ENCODE peak calls at places on chromosomes 7 and 10, in eight cellular contexts. One of them, this sample, is unnamed.

GRCh38 chr10:72679838-72680241 is 12.1 kb upstream of the MCU start:
- ATAC-seq in activated CD8-positive, alpha-beta memory T cell treated with anti-CD3 and anti-CD28 coated beads, Interleukin-2, amount 10 ng/mL, durations not matched to agents 7 days and 5 days: no peak
- ATAC-seq in heart left ventricle: no peak
- ATAC-seq in HCT116: no peak
- ATAC-seq in aorta: no peak
- ATAC-seq in left ventricle myocardium superior: no peak
- ATAC-seq in right cardiac atrium: no peak
- ATAC-seq in lower lobe of right lung: no peak
- ATAC-seq in this sample: no peak

GRCh38 chr7:78588393-78588792 is 789.8 kb downstream of the PHTF2 start:
- ATAC-seq in activated CD8-positive, alpha-beta memory T cell treated with anti-CD3 and anti-CD28 coated beads, Interleukin-2, amount 10 ng/mL, durations not matched to agents 7 days and 5 days: no peak
- ATAC-seq in heart left ventricle: no peak
- ATAC-seq in HCT116: no peak
- ATAC-seq in aorta: no peak
- ATAC-seq in left ventricle myocardium superior: no peak
- ATAC-seq in right cardiac atrium: no peak
- ATAC-seq in lower lobe of right lung: no peak
- ATAC-seq in this sample: no peak

GRCh38 chr10:48691812-48692528 is 7.3 kb downstream of the WDFY4 start:
- ATAC-seq in activated CD8-positive, alpha-beta memory T cell treated with anti-CD3 and anti-CD28 coated beads, Interleukin-2, amount 10 ng/mL, durations not matched to agents 7 days and 5 days: no peak
- ATAC-seq in heart left ventricle: no peak
- ATAC-seq in HCT116: no peak
- ATAC-seq in aorta: no peak
- ATAC-seq in left ventricle myocardium superior: no peak
- ATAC-seq in right cardiac atrium: no peak
- ATAC-seq in lower lobe of right lung: no peak
- ATAC-seq in this sample: no peak

GRCh38 chr10:117541909-117542705 is 439 bp upstream of the EMX2 start:
- ATAC-seq in activated CD8-positive, alpha-beta memory T cell treated with anti-CD3 and anti-CD28 coated beads, Interleukin-2, amount 10 ng/mL, durations not matched to agents 7 days and 5 days: no peak
- ATAC-seq in heart left ventricle: peak
- ATAC-seq in HCT116: peak
- ATAC-seq in aorta: peak
- ATAC-seq in left ventricle myocardium superior: peak
- ATAC-seq in right cardiac atrium: peak
- ATAC-seq in lower lobe of right lung: no peak
- ATAC-seq in this sample: no peak

GRCh38 chr7:117098457-117098856 is 145.2 kb downstream of the ST7 start:
- ATAC-seq in activated CD8-positive, alpha-beta memory T cell treated with anti-CD3 and anti-CD28 coated beads, Interleukin-2, amount 10 ng/mL, durations not matched to agents 7 days and 5 days: no peak
- ATAC-seq in heart left ventricle: peak
- ATAC-seq in HCT116: no peak
- ATAC-seq in aorta: no peak
- ATAC-seq in left ventricle myocardium superior: no peak
- ATAC-seq in right cardiac atrium: no peak
- ATAC-seq in lower lobe of right lung: peak
- ATAC-seq in this sample: no peak

GRCh38 chr10:103757531-103758293 is 97.7 kb downstream of the SH3PXD2A start:
- ATAC-seq in activated CD8-positive, alpha-beta memory T cell treated with anti-CD3 and anti-CD28 coated beads, Interleukin-2, amount 10 ng/mL, durations not matched to agents 7 days and 5 days: peak
- ATAC-seq in heart left ventricle: peak
- ATAC-seq in HCT116: no peak
- ATAC-seq in aorta: peak
- ATAC-seq in left ventricle myocardium superior: peak
- ATAC-seq in right cardiac atrium: peak
- ATAC-seq in lower lobe of right lung: peak
- ATAC-seq in this sample: peak

GRCh38 chr7:135706858-135707569 is 21.0 kb downstream of the SLC13A4 start:
- ATAC-seq in activated CD8-positive, alpha-beta memory T cell treated with anti-CD3 and anti-CD28 coated beads, Interleukin-2, amount 10 ng/mL, durations not matched to agents 7 days and 5 days: no peak
- ATAC-seq in heart left ventricle: no peak
- ATAC-seq in HCT116: no peak
- ATAC-seq in aorta: no peak
- ATAC-seq in left ventricle myocardium superior: no peak
- ATAC-seq in right cardiac atrium: no peak
- ATAC-seq in lower lobe of right lung: no peak
- ATAC-seq in this sample: no peak

GRCh38 chr10:103535595-103535994 is 42.1 kb downstream of the NEURL1 start:
- ATAC-seq in activated CD8-positive, alpha-beta memory T cell treated with anti-CD3 and anti-CD28 coated beads, Interleukin-2, amount 10 ng/mL, durations not matched to agents 7 days and 5 days: no peak
- ATAC-seq in heart left ventricle: no peak
- ATAC-seq in HCT116: peak
- ATAC-seq in aorta: no peak
- ATAC-seq in left ventricle myocardium superior: no peak
- ATAC-seq in right cardiac atrium: no peak
- ATAC-seq in lower lobe of right lung: no peak
- ATAC-seq in this sample: no peak

GRCh38 chr7:139645572-139646523 is 122.4 kb downstream of the CLEC2L start:
- ATAC-seq in activated CD8-positive, alpha-beta memory T cell treated with anti-CD3 and anti-CD28 coated beads, Interleukin-2, amount 10 ng/mL, durations not matched to agents 7 days and 5 days: peak
- ATAC-seq in heart left ventricle: peak
- ATAC-seq in HCT116: peak
- ATAC-seq in aorta: peak
- ATAC-seq in left ventricle myocardium superior: peak
- ATAC-seq in right cardiac atrium: peak
- ATAC-seq in lower lobe of right lung: peak
- ATAC-seq in this sample: no peak

GRCh38 chr10:129853236-129853946 is 110.7 kb downstream of the EBF3 start:
- ATAC-seq in activated CD8-positive, alpha-beta memory T cell treated with anti-CD3 and anti-CD28 coated beads, Interleukin-2, amount 10 ng/mL, durations not matched to agents 7 days and 5 days: no peak
- ATAC-seq in heart left ventricle: no peak
- ATAC-seq in HCT116: peak
- ATAC-seq in aorta: no peak
- ATAC-seq in left ventricle myocardium superior: no peak
- ATAC-seq in right cardiac atrium: no peak
- ATAC-seq in lower lobe of right lung: peak
- ATAC-seq in this sample: no peak

GRCh38 chr10:5070648-5071410 is 23.4 kb upstream of the AKR1C3 start:
- ATAC-seq in activated CD8-positive, alpha-beta memory T cell treated with anti-CD3 and anti-CD28 coated beads, Interleukin-2, amount 10 ng/mL, durations not matched to agents 7 days and 5 days: no peak
- ATAC-seq in heart left ventricle: peak
- ATAC-seq in HCT116: no peak
- ATAC-seq in aorta: no peak
- ATAC-seq in left ventricle myocardium superior: peak
- ATAC-seq in right cardiac atrium: no peak
- ATAC-seq in lower lobe of right lung: peak
- ATAC-seq in this sample: no peak

GRCh38 chr10:73643362-73643761 is 2.1 kb upstream of the MYOZ1 start:
- ATAC-seq in activated CD8-positive, alpha-beta memory T cell treated with anti-CD3 and anti-CD28 coated beads, Interleukin-2, amount 10 ng/mL, durations not matched to agents 7 days and 5 days: no peak
- ATAC-seq in heart left ventricle: no peak
- ATAC-seq in HCT116: no peak
- ATAC-seq in aorta: no peak
- ATAC-seq in left ventricle myocardium superior: no peak
- ATAC-seq in right cardiac atrium: no peak
- ATAC-seq in lower lobe of right lung: no peak
- ATAC-seq in this sample: no peak

GRCh38 chr7:94133460-94133859 is 129.3 kb upstream of the BET1 start:
- ATAC-seq in activated CD8-positive, alpha-beta memory T cell treated with anti-CD3 and anti-CD28 coated beads, Interleukin-2, amount 10 ng/mL, durations not matched to agents 7 days and 5 days: no peak
- ATAC-seq in heart left ventricle: no peak
- ATAC-seq in HCT116: no peak
- ATAC-seq in aorta: no peak
- ATAC-seq in left ventricle myocardium superior: no peak
- ATAC-seq in right cardiac atrium: no peak
- ATAC-seq in lower lobe of right lung: no peak
- ATAC-seq in this sample: no peak

GRCh38 chr7:2629740-2630681 is 1.8 kb upstream of the TTYH3 start:
- ATAC-seq in activated CD8-positive, alpha-beta memory T cell treated with anti-CD3 and anti-CD28 coated beads, Interleukin-2, amount 10 ng/mL, durations not matched to agents 7 days and 5 days: no peak
- ATAC-seq in heart left ventricle: no peak
- ATAC-seq in HCT116: no peak
- ATAC-seq in aorta: no peak
- ATAC-seq in left ventricle myocardium superior: no peak
- ATAC-seq in right cardiac atrium: peak
- ATAC-seq in lower lobe of right lung: no peak
- ATAC-seq in this sample: no peak

GRCh38 chr7:77338883-77339629 is 77.1 kb downstream of the GSAP start:
- ATAC-seq in activated CD8-positive, alpha-beta memory T cell treated with anti-CD3 and anti-CD28 coated beads, Interleukin-2, amount 10 ng/mL, durations not matched to agents 7 days and 5 days: no peak
- ATAC-seq in heart left ventricle: no peak
- ATAC-seq in HCT116: no peak
- ATAC-seq in aorta: no peak
- ATAC-seq in left ventricle myocardium superior: no peak
- ATAC-seq in right cardiac atrium: peak
- ATAC-seq in lower lobe of right lung: peak
- ATAC-seq in this sample: no peak

GRCh38 chr7:105829681-105830322 is 46.6 kb downstream of the ATXN7L1 start:
- ATAC-seq in activated CD8-positive, alpha-beta memory T cell treated with anti-CD3 and anti-CD28 coated beads, Interleukin-2, amount 10 ng/mL, durations not matched to agents 7 days and 5 days: no peak
- ATAC-seq in heart left ventricle: no peak
- ATAC-seq in HCT116: peak
- ATAC-seq in aorta: no peak
- ATAC-seq in left ventricle myocardium superior: no peak
- ATAC-seq in right cardiac atrium: no peak
- ATAC-seq in lower lobe of right lung: no peak
- ATAC-seq in this sample: no peak